ENCODE peak calls at places on chromosome 9, in nine cellular contexts. One of them, this sample, is unnamed.

GRCh38 chr9:34929506-34930102 is 28.5 kb upstream of the PHF24 start:
- DNase-seq in naive B cell: no peak
- DNase-seq in GM12891: peak; percentile 17
- DNase-seq in ACHN: peak; percentile 8
- DNase-seq in hypothalamus: no peak
- DNase-seq in NCI-H1694 treated with DMSO at 0.1 percent for 48 hours: peak; percentile 19
- DNase-seq in stimulated activated CD8-positive, alpha-beta memory T cell treated with anti-CD3 and anti-CD28 coated beads, Interleukin-4, amount 100 ng/mL, for 1 hour: no peak
- DNase-seq in hepatocyte: peak; percentile 49
- DNase-seq in stimulated activated CD4-positive, alpha-beta T cell treated with anti-CD3 and anti-CD28 coated beads, Interleukin-1b, Interleukin-23, amount 100 ng/mL, for 4 hours: peak; percentile 22
- DNase-seq in this sample: peak; percentile 3

GRCh38 chr9:96217358-96217755 is 84.6 kb downstream of the HSD17B3 start:
- DNase-seq in naive B cell: no peak
- DNase-seq in GM12891: no peak
- DNase-seq in ACHN: no peak
- DNase-seq in hypothalamus: no peak
- DNase-seq in NCI-H1694 treated with DMSO at 0.1 percent for 48 hours: no peak
- DNase-seq in stimulated activated CD8-positive, alpha-beta memory T cell treated with anti-CD3 and anti-CD28 coated beads, Interleukin-4, amount 100 ng/mL, for 1 hour: no peak
- DNase-seq in hepatocyte: peak; percentile 70
- DNase-seq in stimulated activated CD4-positive, alpha-beta T cell treated with anti-CD3 and anti-CD28 coated beads, Interleukin-1b, Interleukin-23, amount 100 ng/mL, for 4 hours: no peak
- DNase-seq in this sample: no peak

GRCh38 chr9:89617978-89618377 is 13.2 kb downstream of the GADD45G start:
- DNase-seq in naive B cell: no peak
- DNase-seq in GM12891: no peak
- DNase-seq in ACHN: no peak
- DNase-seq in hypothalamus: no peak
- DNase-seq in NCI-H1694 treated with DMSO at 0.1 percent for 48 hours: no peak
- DNase-seq in stimulated activated CD8-positive, alpha-beta memory T cell treated with anti-CD3 and anti-CD28 coated beads, Interleukin-4, amount 100 ng/mL, for 1 hour: no peak
- DNase-seq in hepatocyte: no peak
- DNase-seq in stimulated activated CD4-positive, alpha-beta T cell treated with anti-CD3 and anti-CD28 coated beads, Interleukin-1b, Interleukin-23, amount 100 ng/mL, for 4 hours: no peak
- DNase-seq in this sample: no peak

GRCh38 chr9:73995836-73996235 is 501.3 kb upstream of the RORB start:
- DNase-seq in naive B cell: no peak
- DNase-seq in GM12891: no peak
- DNase-seq in ACHN: no peak
- DNase-seq in hypothalamus: no peak
- DNase-seq in NCI-H1694 treated with DMSO at 0.1 percent for 48 hours: no peak
- DNase-seq in stimulated activated CD8-positive, alpha-beta memory T cell treated with anti-CD3 and anti-CD28 coated beads, Interleukin-4, amount 100 ng/mL, for 1 hour: no peak
- DNase-seq in hepatocyte: no peak
- DNase-seq in stimulated activated CD4-positive, alpha-beta T cell treated with anti-CD3 and anti-CD28 coated beads, Interleukin-1b, Interleukin-23, amount 100 ng/mL, for 4 hours: no peak
- DNase-seq in this sample: no peak

GRCh38 chr9:95021166-95021886 is 294.8 kb downstream of the AOPEP start:
- DNase-seq in naive B cell: no peak
- DNase-seq in GM12891: no peak
- DNase-seq in ACHN: no peak
- DNase-seq in hypothalamus: no peak
- DNase-seq in NCI-H1694 treated with DMSO at 0.1 percent for 48 hours: no peak
- DNase-seq in stimulated activated CD8-positive, alpha-beta memory T cell treated with anti-CD3 and anti-CD28 coated beads, Interleukin-4, amount 100 ng/mL, for 1 hour: no peak
- DNase-seq in hepatocyte: no peak
- DNase-seq in stimulated activated CD4-positive, alpha-beta T cell treated with anti-CD3 and anti-CD28 coated beads, Interleukin-1b, Interleukin-23, amount 100 ng/mL, for 4 hours: no peak
- DNase-seq in this sample: no peak

GRCh38 chr9:126149661-126150060 is 177.0 kb upstream of the MVB12B start:
- DNase-seq in naive B cell: no peak
- DNase-seq in GM12891: no peak
- DNase-seq in ACHN: no peak
- DNase-seq in hypothalamus: no peak
- DNase-seq in NCI-H1694 treated with DMSO at 0.1 percent for 48 hours: no peak
- DNase-seq in stimulated activated CD8-positive, alpha-beta memory T cell treated with anti-CD3 and anti-CD28 coated beads, Interleukin-4, amount 100 ng/mL, for 1 hour: no peak
- DNase-seq in hepatocyte: no peak
- DNase-seq in stimulated activated CD4-positive, alpha-beta T cell treated with anti-CD3 and anti-CD28 coated beads, Interleukin-1b, Interleukin-23, amount 100 ng/mL, for 4 hours: no peak
- DNase-seq in this sample: no peak

GRCh38 chr9:88106492-88106891 is 31.8 kb downstream of the SPATA31C2 start:
- DNase-seq in naive B cell: no peak
- DNase-seq in GM12891: no peak
- DNase-seq in ACHN: peak; percentile 11
- DNase-seq in hypothalamus: no peak
- DNase-seq in NCI-H1694 treated with DMSO at 0.1 percent for 48 hours: no peak
- DNase-seq in stimulated activated CD8-positive, alpha-beta memory T cell treated with anti-CD3 and anti-CD28 coated beads, Interleukin-4, amount 100 ng/mL, for 1 hour: no peak
- DNase-seq in hepatocyte: peak; percentile 59
- DNase-seq in stimulated activated CD4-positive, alpha-beta T cell treated with anti-CD3 and anti-CD28 coated beads, Interleukin-1b, Interleukin-23, amount 100 ng/mL, for 4 hours: no peak
- DNase-seq in this sample: peak; percentile 10

GRCh38 chr9:78539188-78539587 is 242.3 kb downstream of the PSAT1 start:
- DNase-seq in naive B cell: no peak
- DNase-seq in GM12891: no peak
- DNase-seq in ACHN: no peak
- DNase-seq in hypothalamus: no peak
- DNase-seq in NCI-H1694 treated with DMSO at 0.1 percent for 48 hours: no peak
- DNase-seq in stimulated activated CD8-positive, alpha-beta memory T cell treated with anti-CD3 and anti-CD28 coated beads, Interleukin-4, amount 100 ng/mL, for 1 hour: no peak
- DNase-seq in hepatocyte: no peak
- DNase-seq in stimulated activated CD4-positive, alpha-beta T cell treated with anti-CD3 and anti-CD28 coated beads, Interleukin-1b, Interleukin-23, amount 100 ng/mL, for 4 hours: no peak
- DNase-seq in this sample: no peak

GRCh38 chr9:91898451-91899433 is 51.3 kb downstream of the ROR2 start:
- DNase-seq in naive B cell: no peak
- DNase-seq in GM12891: no peak
- DNase-seq in ACHN: peak; percentile 2
- DNase-seq in hypothalamus: no peak
- DNase-seq in NCI-H1694 treated with DMSO at 0.1 percent for 48 hours: no peak
- DNase-seq in stimulated activated CD8-positive, alpha-beta memory T cell treated with anti-CD3 and anti-CD28 coated beads, Interleukin-4, amount 100 ng/mL, for 1 hour: no peak
- DNase-seq in hepatocyte: peak; percentile 58
- DNase-seq in stimulated activated CD4-positive, alpha-beta T cell treated with anti-CD3 and anti-CD28 coated beads, Interleukin-1b, Interleukin-23, amount 100 ng/mL, for 4 hours: no peak
- DNase-seq in this sample: peak; percentile 45

GRCh38 chr9:35776018-35776417 is 15.4 kb upstream of the NPR2 start:
- DNase-seq in naive B cell: no peak
- DNase-seq in GM12891: no peak
- DNase-seq in ACHN: no peak
- DNase-seq in hypothalamus: no peak
- DNase-seq in NCI-H1694 treated with DMSO at 0.1 percent for 48 hours: no peak
- DNase-seq in stimulated activated CD8-positive, alpha-beta memory T cell treated with anti-CD3 and anti-CD28 coated beads, Interleukin-4, amount 100 ng/mL, for 1 hour: no peak
- DNase-seq in hepatocyte: no peak
- DNase-seq in stimulated activated CD4-positive, alpha-beta T cell treated with anti-CD3 and anti-CD28 coated beads, Interleukin-1b, Interleukin-23, amount 100 ng/mL, for 4 hours: no peak
- DNase-seq in this sample: no peak